ENCODE peak calls at places on chromosomes 16 and 17, in nine cellular contexts. B is sigmoid colon, S is K562, G is stomach, E is HCT116, J is Panc1, Y is GM23338, K is transverse colon, W is spleen. V is an unnamed sample.

GRCh38 chr17:75755205-75755901 is 9.6 kb downstream of the GALK1 start:
- DNase-seq in B (no peak), S (no peak), G (no peak), E (no peak), J (no peak), Y (no peak), K (no peak), W (peak), V (no peak)

GRCh38 chr16:89863741-89864391 is 9.5 kb upstream of the TCF25 start:
- DNase-seq in B (no peak), S (no peak), G (no peak), E (no peak), J (no peak), Y (no peak), K (peak), W (peak), V (no peak)

GRCh38 chr17:11535231-11535630 is 63.0 kb upstream of the DNAH9 start:
- DNase-seq in B (no peak), S (no peak), G (no peak), E (no peak), J (no peak), Y (no peak), K (no peak), W (no peak), V (peak)

GRCh38 chr16:1363501-1364041 is 11.8 kb downstream of the GNPTG start:
- DNase-seq in B (no peak), S (peak), G (peak), E (peak), J (no peak), Y (peak), K (peak), W (peak), V (no peak)

GRCh38 chr17:3765981-3766380 is 35.0 kb downstream of the ITGAE start:
- DNase-seq in B (no peak), S (no peak), G (no peak), E (no peak), J (no peak), Y (no peak), K (no peak), W (peak), V (no peak)

GRCh38 chr17:78337244-78338109 is 22.4 kb downstream of the SOCS3 start:
- DNase-seq in B (peak), S (no peak), G (no peak), E (no peak), J (no peak), Y (no peak), K (peak), W (peak), V (no peak)

GRCh38 chr16:75044800-75045361 is 46.1 kb downstream of the ZNRF1 start:
- DNase-seq in B (peak), S (no peak), G (no peak), E (no peak), J (no peak), Y (no peak), K (no peak), W (no peak), V (no peak)

GRCh38 chr16:11032922-11033291 is 88.5 kb downstream of the CLEC16A start:
- DNase-seq in B (peak), S (no peak), G (peak), E (no peak), J (no peak), Y (peak), K (peak), W (no peak), V (no peak)

GRCh38 chr16:88505405-88506082 is 52.5 kb downstream of the ZFPM1 start:
- DNase-seq in B (no peak), S (peak), G (peak), E (peak), J (no peak), Y (peak), K (peak), W (no peak), V (no peak)

GRCh38 chr17:4176803-4177472 is 33.9 kb downstream of the CYB5D2 start:
- DNase-seq in B (no peak), S (no peak), G (no peak), E (no peak), J (no peak), Y (no peak), K (no peak), W (no peak), V (no peak)

DNA sequence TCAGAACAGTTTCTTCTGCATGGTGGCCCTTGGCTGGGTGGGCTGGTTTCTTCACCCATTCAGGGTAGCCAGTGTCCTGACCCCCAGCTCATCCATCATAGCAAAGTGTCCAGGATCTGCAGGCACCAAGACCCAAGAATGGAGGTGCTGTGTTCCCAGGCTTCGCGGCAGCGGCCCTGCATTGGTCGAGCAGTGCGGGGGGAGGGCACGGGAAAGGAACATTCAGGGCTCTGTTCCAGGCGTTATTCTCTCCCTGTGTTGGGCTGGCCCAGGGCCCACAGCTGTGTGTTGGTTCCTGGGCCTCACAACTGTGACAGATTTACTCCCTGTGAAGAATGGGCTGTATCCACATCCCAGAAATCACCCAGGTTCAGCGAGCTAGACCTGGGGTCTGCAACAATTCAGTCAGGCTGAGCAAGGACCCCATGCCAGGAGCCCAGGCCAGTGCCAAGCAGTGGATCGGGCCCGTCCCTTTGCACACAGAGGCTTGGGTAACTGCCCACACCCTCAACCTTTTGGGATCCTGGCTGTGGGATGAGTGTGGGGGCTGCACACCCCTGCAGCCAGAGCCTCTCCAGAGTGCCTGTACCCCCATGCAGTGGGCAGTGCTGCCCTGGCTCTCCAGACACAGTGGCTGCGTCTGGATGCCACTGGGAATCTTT is 10.0 kb downstream of the GPT2 start:
- DNase-seq in B (no peak), S (no peak), G (peak), E (no peak), J (no peak), Y (no peak), K (no peak), W (peak), V (no peak)
- TF ChIP-seq POLR2AphosphoS5 in B (no peak), S (no peak), G (no peak), E (no peak), J (no peak), Y (no peak), K (no peak), W (no peak), V (no peak)

DNA sequence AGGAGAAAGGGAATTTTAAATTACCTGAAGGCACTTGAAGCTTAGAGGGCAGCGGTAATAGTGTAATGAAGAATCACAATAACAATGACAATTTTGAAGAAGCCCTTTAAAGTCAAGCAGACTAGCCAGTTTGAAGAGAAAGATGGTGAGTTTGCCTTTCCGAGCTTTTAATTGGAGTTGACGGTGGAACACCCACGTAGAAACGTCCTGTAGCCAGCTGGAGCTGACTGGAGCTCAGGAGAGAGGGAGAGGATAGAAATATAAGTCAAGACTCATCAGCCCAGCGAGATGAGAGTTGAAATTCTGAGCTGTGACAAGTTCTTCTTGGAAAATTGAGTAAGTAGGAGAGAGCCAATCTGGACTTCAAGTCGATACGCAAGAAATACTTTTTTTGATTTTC is 91.7 kb upstream of the CACNG3 start:
- DNase-seq in B (no peak), S (no peak), G (no peak), E (no peak), J (no peak), Y (peak), K (no peak), W (no peak), V (no peak)
- TF ChIP-seq CTCF in B (no peak), S (no peak), G (no peak), E (no peak), J (no peak), Y (no peak), K (no peak), W (no peak), V (no peak)

GRCh38 chr17:46181940-46182339 is 11.3 kb downstream of the KANSL1 start:
- DNase-seq in B (no peak), S (no peak), G (no peak), E (no peak), J (no peak), Y (no peak), K (no peak), W (no peak), V (no peak)
- TF ChIP-seq POLR2AphosphoS5 in B (no peak), S (no peak), G (no peak), E (no peak), J (no peak), Y (no peak), K (no peak), W (no peak), V (no peak)

DNA sequence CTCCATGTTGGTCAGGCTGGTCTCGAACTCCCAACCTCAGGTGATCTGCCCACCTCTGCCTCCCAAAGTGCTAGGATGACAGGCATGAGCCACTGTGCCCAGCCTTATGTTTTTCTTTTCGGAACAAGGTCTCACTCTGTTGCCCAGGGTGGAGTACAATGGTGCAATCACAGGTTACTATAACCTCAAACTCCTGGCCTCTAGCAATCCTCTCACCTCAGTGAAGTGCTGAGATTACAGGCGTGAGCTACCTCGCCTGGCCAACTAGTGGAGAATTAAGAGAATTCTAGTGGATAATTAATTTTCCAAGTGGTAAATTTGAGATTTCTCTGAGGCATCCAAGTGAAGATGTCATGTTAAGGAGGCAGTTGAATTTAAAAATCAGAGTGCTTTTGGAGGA is 2.9 kb upstream of the FBXO47 start:
- DNase-seq in B (no peak), S (no peak), G (no peak), E (no peak), J (no peak), Y (peak), K (no peak), W (no peak), V (no peak)
- TF ChIP-seq CTCF in B (no peak), S (no peak), G (no peak), E (peak), J (no peak), Y (no peak), K (no peak), W (no peak), V (no peak)

DNA sequence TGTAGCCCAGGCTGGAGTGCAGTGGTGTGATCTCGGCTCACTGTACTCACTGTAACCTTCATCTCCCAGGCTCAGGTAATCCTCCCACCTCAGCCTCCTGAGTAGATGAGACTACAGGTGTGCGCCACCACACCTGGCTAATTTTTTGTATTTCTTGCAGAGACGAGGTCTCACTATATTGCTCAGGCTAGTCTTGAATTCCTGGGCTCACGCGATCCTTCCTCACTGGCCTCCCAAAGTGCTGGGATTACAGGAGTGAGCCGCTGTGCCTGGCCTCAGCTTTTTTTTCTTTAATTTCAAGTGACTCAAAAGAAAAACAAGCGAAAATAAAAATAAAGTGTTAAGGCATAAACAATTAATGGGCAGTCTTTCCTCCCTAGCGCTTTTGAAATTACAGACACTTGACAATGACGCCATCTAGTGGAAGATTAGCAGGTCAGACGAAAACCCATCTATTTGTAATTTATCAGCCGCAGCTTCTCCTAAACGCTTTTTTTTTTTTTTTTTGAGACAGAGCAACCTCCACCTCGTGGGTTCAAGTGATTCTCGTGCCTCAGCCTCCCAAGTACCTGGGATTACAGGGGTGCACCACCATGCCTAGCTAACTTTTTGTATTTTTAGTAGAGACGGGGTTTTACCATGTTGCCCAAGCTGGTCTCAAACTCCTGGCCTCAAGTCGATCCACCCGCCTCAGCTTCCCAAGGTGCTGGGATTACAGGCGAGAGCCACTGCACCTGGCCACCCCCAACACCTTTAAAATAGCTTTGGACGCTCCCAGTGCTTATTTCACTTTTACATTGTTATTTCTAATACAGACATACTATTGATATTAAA is 28.1 kb upstream of the PECAM1 start:
- DNase-seq in B (peak), S (peak), G (no peak), E (peak), J (no peak), Y (peak), K (no peak), W (no peak), V (no peak)
- TF ChIP-seq POLR2AphosphoS5 in B (no peak), S (no peak), G (no peak), E (no peak), J (no peak), Y (no peak), K (no peak), W (no peak), V (no peak)

DNA sequence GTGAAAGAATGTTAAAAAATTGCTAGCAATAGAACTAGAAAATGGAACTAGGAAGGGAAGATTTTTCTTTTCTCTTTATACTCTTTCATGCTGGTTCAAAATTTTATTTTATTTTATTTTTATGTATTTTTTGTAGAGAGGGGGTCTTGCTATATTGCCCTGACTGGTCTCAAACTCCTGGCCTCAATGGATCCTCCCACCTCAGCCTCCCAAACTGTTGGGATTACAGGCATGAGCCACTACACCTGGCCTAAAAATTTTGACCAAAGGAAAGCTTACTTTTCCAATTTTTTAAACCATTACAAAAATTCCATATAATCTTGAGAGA is 10.0 kb upstream of the TERF2 start:
- DNase-seq in B (no peak), S (no peak), G (no peak), E (no peak), J (no peak), Y (no peak), K (no peak), W (no peak), V (no peak)
- TF ChIP-seq CTCF in B (peak), S (no peak), G (no peak), E (no peak), J (no peak), Y (no peak), K (no peak), W (no peak), V (no peak)

DNA sequence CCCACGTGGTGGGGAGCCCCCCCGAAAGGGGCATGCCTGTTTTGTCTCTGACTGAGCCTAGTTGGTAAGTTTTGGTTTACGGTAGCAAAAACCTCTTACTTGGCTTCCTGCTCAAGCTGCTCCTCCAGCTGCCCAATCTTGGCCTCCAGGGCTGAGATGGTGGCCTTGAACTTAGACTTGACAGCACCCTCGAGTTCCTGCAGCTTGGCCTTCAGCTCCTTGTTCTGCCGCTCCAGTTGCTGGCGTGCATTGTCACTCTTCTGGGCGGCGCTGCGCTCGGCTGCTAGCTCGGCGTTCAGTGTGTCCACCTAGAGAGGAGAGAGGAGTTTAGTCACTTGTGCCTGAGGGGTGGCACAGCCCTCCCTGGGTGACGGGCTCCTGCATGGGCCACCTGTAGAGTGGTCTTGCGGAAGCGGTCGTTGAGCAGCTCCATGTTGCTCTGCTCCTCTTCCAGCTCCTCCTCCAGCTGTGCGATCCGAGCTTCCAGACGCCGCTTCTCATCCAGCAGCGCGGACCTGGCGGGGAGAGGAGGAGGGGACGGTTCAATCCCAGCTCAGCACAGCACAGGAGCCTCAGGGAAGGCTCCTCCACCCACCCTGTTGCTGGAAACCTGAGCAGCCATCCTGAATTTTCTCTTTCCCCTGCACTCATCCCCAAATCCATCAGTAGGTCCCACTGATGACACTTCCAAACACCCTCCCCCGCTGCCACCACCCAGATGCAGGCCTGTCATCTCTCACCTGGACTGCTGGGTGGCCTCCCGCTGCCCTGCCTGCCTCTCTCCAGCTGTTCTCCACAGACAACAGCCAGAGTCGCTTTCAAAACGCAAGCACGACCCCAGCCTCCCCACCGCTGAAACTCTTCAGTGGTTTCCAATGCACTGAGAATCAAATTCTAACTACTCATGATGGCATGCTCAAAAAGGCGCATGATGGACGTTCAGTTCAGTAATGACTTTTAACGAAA is 44.6 kb downstream of the NDEL1 start:
- DNase-seq in B (no peak), S (no peak), G (no peak), E (no peak), J (no peak), Y (no peak), K (no peak), W (no peak), V (no peak)
- TF ChIP-seq POLR2AphosphoS5 in B (no peak), S (no peak), G (no peak), E (no peak), J (no peak), Y (no peak), K (no peak), W (no peak), V (no peak)

DNA sequence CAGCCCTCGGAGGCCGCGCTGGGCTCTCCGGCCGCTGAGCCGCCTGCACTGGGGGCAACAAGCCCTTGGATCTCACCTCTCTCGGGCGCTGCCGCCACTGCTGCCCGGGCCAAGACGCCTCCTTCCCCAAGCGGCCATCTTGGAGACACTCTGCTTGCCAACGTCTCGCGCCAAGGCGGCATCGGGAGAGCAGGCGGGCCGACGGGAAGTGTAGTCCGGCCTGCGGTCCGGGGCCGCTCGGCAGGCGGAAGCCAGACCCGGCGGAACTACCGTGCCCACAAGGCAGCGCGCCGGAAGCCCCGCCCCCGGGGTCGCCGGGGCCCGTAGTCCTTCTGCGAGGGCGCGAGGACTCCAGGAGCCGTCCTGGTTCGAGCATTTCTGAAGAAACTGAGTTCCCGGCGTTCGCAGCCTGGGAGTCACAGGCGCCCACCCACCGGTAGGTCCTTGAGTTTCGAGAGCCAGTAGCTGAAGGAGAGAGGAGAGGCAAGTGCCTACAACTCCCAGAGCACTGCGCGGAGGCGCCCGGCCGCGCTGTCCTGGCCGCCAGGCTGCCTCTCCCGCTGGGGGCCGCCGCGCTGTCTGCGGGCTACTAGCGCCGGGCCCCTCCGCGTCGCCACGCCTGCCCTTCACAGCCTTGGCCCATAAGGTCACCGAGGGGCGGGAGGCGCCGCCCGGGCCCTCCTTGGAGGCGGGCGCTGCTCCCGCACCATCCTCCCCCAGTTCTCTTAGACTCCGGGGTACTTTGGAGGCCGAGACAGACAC is at the start of gene TMEM11:
- DNase-seq in B (peak), S (peak), G (peak), E (peak), J (peak), Y (peak), K (peak), W (peak), V (peak)
- TF ChIP-seq CTCF in B (no peak), S (no peak), G (no peak), E (no peak), J (no peak), Y (no peak), K (no peak), W (no peak), V (no peak)

GRCh38 chr16:68265078-68265925 is 976 bp downstream of the SLC7A6 start:
- DNase-seq in B (peak), S (peak), G (peak), E (peak), J (no peak), Y (peak), K (peak), W (no peak), V (peak)
- TF ChIP-seq POLR2AphosphoS5 in B (peak), S (no peak), G (peak), E (peak), J (no peak), Y (no peak), K (peak), W (peak), V (peak)